ENCODE peak calls at places on chromosomes 13 and 19, in six cellular contexts. T, K, M, C, B and W are unnamed samples. For H3K36me3, the result is how much of the 10 kb centered on the place peaks cover.

GRCh38 chr19:35517342-35517741 is 3.9 kb upstream of the DMKN start:
- DNase-seq in T (no peak), K (no peak), M (no peak), C (no peak), B (no peak), W (no peak)

GRCh38 chr19:47353307-47353712 is 4.2 kb downstream of the DHX34 start:
- DNase-seq in T (no peak), K (peak), M (no peak), C (no peak), B (peak), W (peak)

GRCh38 chr13:114304346-114305034 is 9.8 kb upstream of the CHAMP1 start:
- DNase-seq in T (no peak), K (no peak), M (no peak), C (no peak), B (peak), W (no peak)

GRCh38 chr19:927044-927706 is 1.3 kb downstream of the ARID3A start:
- DNase-seq in T (no peak), K (peak), M (peak), C (peak), B (peak), W (peak)

GRCh38 chr13:42707003-42707402 is 74.4 kb upstream of the FAM216B start:
- DNase-seq in T (no peak), K (no peak), M (no peak), C (no peak), B (no peak), W (no peak)

GRCh38 chr19:55716531-55716930 is 21.7 kb downstream of the NLRP9 start:
- DNase-seq in T (no peak), K (no peak), M (no peak), C (no peak), B (no peak), W (no peak)

GRCh38 chr19:13043285-13043684 is 48.0 kb downstream of the NFIX start:
- DNase-seq in T (no peak), K (no peak), M (no peak), C (no peak), B (no peak), W (no peak)

GRCh38 chr13:91459485-91459884 is 61.1 kb downstream of the GPC5 start:
- DNase-seq in T (no peak), K (no peak), M (no peak), C (no peak), B (no peak), W (no peak)

GRCh38 chr13:105202384-105202783 is 1333.1 kb downstream of the EFNB2 start:
- DNase-seq in T (no peak), K (no peak), M (no peak), C (no peak), B (no peak), W (no peak)

GRCh38 chr13:21078501-21078900 is 17.1 kb upstream of the LATS2 start:
- DNase-seq in T (no peak), K (no peak), M (no peak), C (no peak), B (no peak), W (no peak)

DNA sequence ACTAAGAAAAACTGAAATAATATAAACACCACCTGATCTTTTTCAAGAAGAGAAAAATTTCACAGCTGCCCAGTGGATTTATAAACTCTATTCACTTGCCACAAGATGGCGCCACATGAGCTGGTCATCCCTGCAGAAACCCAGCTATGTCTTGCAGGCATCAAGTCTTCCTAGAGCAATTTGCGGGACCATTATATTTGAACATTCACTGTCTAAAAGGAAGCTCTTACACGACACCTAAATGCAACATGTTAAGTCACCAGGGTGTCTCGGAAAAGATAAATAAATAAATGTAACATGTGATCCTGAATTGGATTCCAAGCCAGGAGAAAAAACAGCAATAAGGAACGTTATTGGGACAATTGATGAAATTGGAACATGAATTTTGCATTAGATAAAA is 20.3 kb upstream of the AKT2 start:
- DNase-seq in T (no peak), K (peak), M (peak), C (peak), B (peak), W (peak)
- TF ChIP-seq CTCF in T (peak), K (peak), M (peak), C (peak), B (no peak), W (peak)

GRCh38 chr13:95033890-95034289 is 267.4 kb downstream of the ABCC4 start:
- DNase-seq in T (no peak), K (no peak), M (no peak), C (no peak), B (no peak), W (no peak)

GRCh38 chr13:95039415-95039814 is 261.8 kb downstream of the ABCC4 start:
- DNase-seq in T (no peak), K (no peak), M (no peak), C (no peak), B (no peak), W (no peak)

GRCh38 chr13:95035311-95036109 is 265.7 kb downstream of the ABCC4 start:
- DNase-seq in T (no peak), K (no peak), M (no peak), C (no peak), B (no peak), W (no peak)

GRCh38 chr13:95044452-95045205 is 256.6 kb downstream of the ABCC4 start:
- DNase-seq in T (no peak), K (no peak), M (no peak), C (no peak), B (no peak), W (no peak)

DNA sequence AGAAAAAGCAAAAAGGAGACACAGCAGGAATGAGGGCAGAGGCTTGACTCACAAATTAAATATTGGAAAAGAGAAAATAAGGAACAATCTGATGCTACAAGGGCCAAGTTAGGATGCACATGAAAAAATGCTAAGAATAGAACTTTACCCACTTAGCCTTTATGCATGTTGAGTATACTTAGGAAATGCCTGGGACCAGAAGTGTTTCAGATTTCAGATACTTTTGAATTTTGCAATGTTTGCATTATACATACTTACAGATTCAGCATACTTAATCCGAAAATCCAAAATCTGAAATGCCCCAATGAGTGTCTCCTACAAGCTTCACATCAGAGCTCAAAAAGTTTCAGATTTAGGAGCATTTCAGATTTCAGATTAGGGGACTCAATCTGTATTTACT is 262.3 kb downstream of the ABCC4 start:
- DNase-seq in T (no peak), K (no peak), M (no peak), C (no peak), B (no peak), W (no peak)
- H3K36me3 ChIP-seq in T (under half), K (under half), M (under half), C (under half), B (under half), W (under half)

GRCh38 chr13:112434032-112434431 is 57.9 kb downstream of the SPACA7 start:
- DNase-seq in T (no peak), K (no peak), M (no peak), C (no peak), B (no peak), W (no peak)
- TF ChIP-seq CTCF in T (no peak), K (no peak), M (no peak), C (no peak), B (no peak), W (no peak)

DNA sequence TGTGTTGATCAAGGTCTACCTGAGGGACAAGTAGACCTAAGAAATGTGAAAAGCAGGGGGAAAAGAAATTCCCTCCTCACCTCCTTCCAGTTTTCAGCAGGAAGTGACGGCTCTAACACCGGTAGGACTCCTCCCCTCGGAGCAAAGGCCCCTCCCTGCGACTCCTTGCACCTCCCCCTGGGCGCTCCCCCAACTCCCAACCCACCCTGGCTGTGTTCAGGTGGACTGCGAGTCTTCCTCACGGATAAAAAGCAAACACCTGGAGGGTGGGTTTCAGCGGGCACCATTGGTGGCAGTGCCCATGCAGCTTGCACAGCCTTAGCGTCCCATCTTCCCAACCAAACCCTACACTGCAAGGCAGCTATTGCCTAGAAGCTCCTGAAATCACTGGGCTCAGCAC is 124.5 kb downstream of the COL4A1 start:
- DNase-seq in T (no peak), K (no peak), M (no peak), C (no peak), B (no peak), W (no peak)
- H3K36me3 ChIP-seq in T (half or more), K (half or more), M (under half), C (under half), B (half or more), W (half or more)